ENCODE peak calls at places on chromosome 16, in six cellular contexts. X is pancreas, S is thoracic aorta, A is neural progenitor cell, R is heart left ventricle, D is cardiac muscle cell. G is an unnamed sample.
A peak's percentile ranks its signal among the peaks of the same experiment; 100 is the strongest.

GRCh38 chr16:89737341-89738071 is 16.2 kb downstream of the ZNF276 start:
- DNase-seq in S (no peak), X (no peak), R (no peak), D (no peak), A (no peak), G (no peak)

GRCh38 chr16:56617212-56618085 is 8.1 kb upstream of the MT1E start:
- DNase-seq in S (no peak), D (peak; percentile 82), X (peak; percentile 89), A (peak; percentile 65), R (peak; percentile 90), G (no peak)

GRCh38 chr16:88618182-88618955 is 20.0 kb upstream of the IL17C start:
- DNase-seq in R (no peak), X (no peak), A (no peak), S (no peak), D (no peak), G (no peak)

GRCh38 chr16:75714661-75715060 is 11.6 kb downstream of the CPHXL start:
- DNase-seq in S (no peak), R (no peak), A (no peak), X (no peak), D (no peak), G (no peak)

GRCh38 chr16:57735755-57736418 is at the start of gene KATNB1:
- DNase-seq in A (no peak), X (no peak), D (no peak), S (no peak), R (no peak), G (no peak)

GRCh38 chr16:31080756-31081419 is 6.7 kb downstream of the ZNF646 start:
- DNase-seq in X (no peak), S (no peak), D (no peak), R (no peak), A (no peak), G (no peak)

GRCh38 chr16:54883358-54883757 is 47.3 kb upstream of the IRX5 start:
- DNase-seq in S (no peak), D (no peak), R (no peak), X (no peak), A (no peak), G (no peak)

GRCh38 chr16:81693047-81693446 is 86.0 kb upstream of the PLCG2 start:
- DNase-seq in A (peak; percentile 19), D (no peak), R (no peak), S (no peak), X (no peak), G (no peak)

GRCh38 chr16:558298-559020 is 1.7 kb upstream of the PRR35 start:
- DNase-seq in X (no peak), R (no peak), S (no peak), D (no peak), A (no peak), G (no peak)

GRCh38 chr16:30747331-30747730 is 894 bp upstream of the PHKG2 start:
- DNase-seq in S (no peak), A (no peak), R (no peak), D (peak; percentile 18), X (no peak), G (no peak)

GRCh38 chr16:84924339-84925091 is 86.8 kb downstream of the ZDHHC7 start:
- DNase-seq in S (no peak), D (peak; percentile 43), A (no peak), R (peak; percentile 79), X (peak; percentile 22), G (peak; percentile 20)

GRCh38 chr16:76768948-76769347 is 422.0 kb upstream of the MON1B start:
- DNase-seq in D (no peak), R (peak; percentile 18), A (no peak), S (no peak), X (no peak), G (no peak)

GRCh38 chr16:81544261-81544660 is 99.7 kb downstream of the CMIP start:
- DNase-seq in D (no peak), R (no peak), A (no peak), S (no peak), X (no peak), G (no peak)

GRCh38 chr16:83100679-83101078 is 473.9 kb downstream of the CDH13 start:
- DNase-seq in X (no peak), R (no peak), A (no peak), S (no peak), D (no peak), G (no peak)

GRCh38 chr16:67192781-67193260 is 866 bp downstream of the E2F4 start:
- DNase-seq in D (no peak), R (no peak), S (no peak), A (no peak), X (no peak), G (peak; percentile 48)

GRCh38 chr16:66383551-66383950 is 17.1 kb downstream of the CDH5 start:
- DNase-seq in X (no peak), A (no peak), D (no peak), S (no peak), R (no peak), G (no peak)

GRCh38 chr16:86522639-86523038 is 12.3 kb downstream of the FOXF1 start:
- DNase-seq in X (no peak), S (no peak), R (peak; percentile 44), D (no peak), A (no peak), G (no peak)

GRCh38 chr16:59886021-59886420 is 1151.9 kb upstream of the GOT2 start:
- DNase-seq in A (no peak), S (no peak), R (no peak), X (no peak), D (peak; percentile 58), G (no peak)

GRCh38 chr16:87816507-87817100 is 50.8 kb upstream of the KLHDC4 start:
- DNase-seq in D (no peak), R (no peak), A (no peak), S (no peak), X (no peak), G (no peak)

GRCh38 chr16:74437-75318 is 2.2 kb upstream of the RHBDF1 start:
- DNase-seq in R (no peak), A (no peak), D (no peak), S (no peak), X (no peak), G (no peak)

GRCh38 chr16:28193530-28194423 is 18.0 kb downstream of the XPO6 start:
- DNase-seq in R (no peak), S (no peak), X (no peak), A (no peak), D (peak; percentile 85), G (no peak)

GRCh38 chr16:5917436-5917835 is 819.8 kb upstream of the EEF2KMT start:
- DNase-seq in A (no peak), D (no peak), R (no peak), S (no peak), X (no peak), G (no peak)

GRCh38 chr16:11235703-11235991 is 20.4 kb downstream of the SOCS1 start:
- DNase-seq in S (no peak), R (no peak), X (peak; percentile 66), A (no peak), D (no peak), G (no peak)
- TF ChIP-seq CTCF in S (no peak), R (no peak), X (no peak), A (no peak), D (no peak), G (no peak)

GRCh38 chr16:16012144-16012543 is 62.7 kb downstream of the ABCC1 start:
- DNase-seq in D (no peak), X (no peak), S (no peak), A (no peak), R (no peak), G (no peak)

GRCh38 chr16:16016388-16016964 is 67.1 kb downstream of the ABCC1 start:
- DNase-seq in X (no peak), R (no peak), S (no peak), A (no peak), D (no peak), G (no peak)

GRCh38 chr16:16014329-16015224 is 65.2 kb downstream of the ABCC1 start:
- DNase-seq in S (peak; percentile 86), X (peak; percentile 60), D (peak; percentile 75), A (no peak), R (peak; percentile 79), G (no peak)

GRCh38 chr16:16015849-16016248 is 66.4 kb downstream of the ABCC1 start:
- DNase-seq in A (no peak), X (no peak), S (no peak), D (no peak), R (no peak), G (no peak)

GRCh38 chr16:16013812-16014211 is 64.4 kb downstream of the ABCC1 start:
- DNase-seq in R (no peak), S (no peak), X (no peak), D (no peak), A (no peak), G (no peak)
- H3K4me1 ChIP-seq in R (no peaks in the 10 kb centered on the region), S (peaks cover 13% of the 10 kb centered on the region), X (no peaks in the 10 kb centered on the region), D (no peaks in the 10 kb centered on the region), A (no peaks in the 10 kb centered on the region), G (peaks cover 18% of the 10 kb centered on the region)

DNA sequence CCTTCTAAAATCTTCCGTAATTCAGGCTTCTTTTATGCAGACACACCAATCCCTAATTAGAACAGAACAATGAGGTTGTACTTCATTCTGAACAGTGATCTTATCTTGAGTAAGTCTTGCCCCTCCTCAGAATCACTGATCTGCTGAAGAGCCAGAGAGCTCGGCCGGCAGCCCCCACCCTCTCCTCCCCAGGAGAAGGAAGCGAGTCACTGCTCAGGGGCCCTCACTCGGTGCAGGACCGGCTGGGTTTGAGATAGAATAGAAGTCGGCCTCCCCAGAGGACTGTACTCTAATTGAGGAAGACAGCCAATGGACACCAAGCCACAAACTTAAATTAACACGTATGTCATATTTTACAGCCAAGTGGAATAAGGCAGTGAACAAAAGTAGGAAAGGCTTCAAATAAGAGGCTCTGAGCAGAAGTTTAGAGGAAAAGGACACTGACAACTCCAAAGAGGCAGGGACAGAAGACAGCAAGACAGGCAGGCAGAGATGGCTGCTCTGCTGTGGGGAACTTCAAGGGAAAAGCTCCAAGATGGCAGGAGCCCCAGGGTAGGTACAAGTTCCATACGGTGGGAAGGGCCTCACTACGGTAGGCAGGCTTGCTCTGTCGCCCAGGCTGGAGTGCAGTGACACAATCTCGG is 18.6 kb downstream of the CREBBP start:
- DNase-seq in A (peak; percentile 51), X (no peak), S (no peak), D (no peak), R (peak; percentile 67), G (no peak)
- H3K4me3 ChIP-seq in A (peak overlapping the region; percentile 3), X (no peak overlapping the region), S (peak overlapping the region; percentile 9), D (no peak overlapping the region), R (no peak overlapping the region), G (no peak overlapping the region)

GRCh38 chr16:13390986-13391305 is 489.5 kb downstream of the SHISA9 start:
- DNase-seq in A (no peak), X (no peak), R (no peak), S (no peak), D (no peak), G (no peak)

GRCh38 chr16:13393816-13394215 is 492.4 kb downstream of the SHISA9 start:
- DNase-seq in R (no peak), S (no peak), D (no peak), X (no peak), A (no peak), G (no peak)

GRCh38 chr16:13390093-13390985 is 488.9 kb downstream of the SHISA9 start:
- DNase-seq in A (no peak), S (no peak), D (no peak), X (no peak), R (no peak), G (peak; percentile 99)

GRCh38 chr16:13391337-13391736 is 489.9 kb downstream of the SHISA9 start:
- DNase-seq in S (no peak), R (no peak), D (no peak), X (no peak), A (no peak), G (peak; percentile 91)

DNA sequence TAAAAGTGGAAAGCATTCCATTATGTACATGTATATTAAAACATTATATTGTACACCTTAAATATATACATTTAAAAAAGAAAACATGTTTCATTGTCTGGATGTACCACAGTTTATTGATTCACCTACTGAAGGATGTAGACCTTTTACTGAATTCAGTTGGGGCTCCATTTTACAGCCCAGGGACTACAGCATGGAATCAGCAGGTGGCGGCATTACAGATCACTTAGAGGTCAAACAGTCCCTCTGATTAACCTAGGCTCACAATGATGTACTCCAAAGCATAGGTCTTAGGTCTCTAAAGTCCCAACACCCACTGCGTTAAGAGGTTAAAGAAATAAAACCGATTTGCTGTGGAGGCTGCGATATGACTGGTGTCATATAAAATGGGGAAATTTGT is 490.9 kb downstream of the SHISA9 start:
- DNase-seq in R (no peak), D (no peak), S (no peak), X (no peak), A (no peak), G (peak; percentile 61)
- TF ChIP-seq CTCF in R (no peak), D (no peak), S (no peak), X (no peak), A (no peak), G (peak; percentile 73)

G was measured in OCI-LY7.